ENCODE peak calls at places on chromosomes 7 and 10, in seven cellular contexts. K is T-helper 1 cell, M is aorta, E is ELR, G is GM23248, L is fibroblast of pulmonary artery, X is hepatic stellate cell. B is an unnamed sample.

GRCh38 chr10:3312403-3312802 is 139.8 kb upstream of the PITRM1 start:
- DNase-seq in G (no peak), K (no peak), L (no peak), E (no peak), X (no peak), M (no peak), B (no peak)

GRCh38 chr7:93678185-93678584 is 103.7 kb upstream of the CALCR start:
- DNase-seq in K (no peak), G (no peak), M (no peak), L (no peak), X (no peak), E (no peak), B (no peak)

GRCh38 chr10:21604651-21605050 is 70.6 kb downstream of the MLLT10 start:
- DNase-seq in E (no peak), K (no peak), M (no peak), L (no peak), G (no peak), X (no peak), B (no peak)

GRCh38 chr7:86991844-86992243 is 67.6 kb downstream of the ELAPOR2 start:
- DNase-seq in X (peak; percentile 8), E (no peak), G (no peak), K (no peak), L (no peak), M (no peak), B (no peak)

GRCh38 chr10:16689227-16689626 is 128.0 kb downstream of the RSU1 start:
- DNase-seq in X (peak; percentile 4), G (no peak), K (no peak), E (no peak), L (peak; percentile 7), M (no peak), B (no peak)

GRCh38 chr10:86311900-86312299 is 54.7 kb downstream of the GRID1 start:
- DNase-seq in M (no peak), E (no peak), G (no peak), K (no peak), X (no peak), L (no peak), B (no peak)

GRCh38 chr7:1246170-1246870 is 13.6 kb downstream of the UNCX start:
- DNase-seq in L (no peak), G (no peak), X (no peak), M (no peak), E (no peak), K (no peak), B (no peak)

GRCh38 chr7:31497501-31497900 is 16.4 kb upstream of the ITPRID1 start:
- DNase-seq in M (no peak), X (no peak), G (no peak), L (no peak), E (no peak), K (no peak), B (no peak)

GRCh38 chr7:47069385-47070076 is 512.4 kb downstream of the TNS3 start:
- DNase-seq in M (no peak), K (no peak), E (no peak), X (no peak), G (peak; percentile 20), L (no peak), B (no peak)

GRCh38 chr7:85896531-85896930 is 709.7 kb upstream of the SEMA3D start:
- DNase-seq in X (no peak), E (no peak), G (no peak), L (no peak), K (no peak), M (no peak), B (no peak)